ENCODE peak calls at places on chromosomes 12 and 14, in seven cellular contexts. One of them, this sample, is unnamed.

GRCh38 chr14:80164991-80165390 is 46.3 kb downstream of the DIO2 start:
- DNase-seq in aorta: no peak
- DNase-seq in HuH-7: no peak
- DNase-seq in NCI-H1105: no peak
- DNase-seq in M059J: peak; percentile 52
- DNase-seq in naive thymus-derived CD4-positive, alpha-beta T cell: no peak
- DNase-seq in uterus: no peak
- DNase-seq in this sample: no peak

GRCh38 chr14:35534130-35534883 is at the start of gene INSM2:
- DNase-seq in HuH-7: no peak
- DNase-seq in naive thymus-derived CD4-positive, alpha-beta T cell: peak; percentile 11
- DNase-seq in aorta: no peak
- DNase-seq in NCI-H1105: peak; percentile 41
- DNase-seq in M059J: peak; percentile 47
- DNase-seq in uterus: no peak
- DNase-seq in this sample: peak; percentile 68

GRCh38 chr12:2551514-2551913 is 243.3 kb upstream of the FKBP4 start:
- DNase-seq in uterus: no peak
- DNase-seq in NCI-H1105: no peak
- DNase-seq in HuH-7: no peak
- DNase-seq in aorta: no peak
- DNase-seq in M059J: no peak
- DNase-seq in naive thymus-derived CD4-positive, alpha-beta T cell: no peak
- DNase-seq in this sample: no peak

GRCh38 chr12:109679716-109680520 is 33.7 kb upstream of the FAM222A start:
- DNase-seq in uterus: no peak
- DNase-seq in naive thymus-derived CD4-positive, alpha-beta T cell: no peak
- DNase-seq in HuH-7: no peak
- DNase-seq in aorta: no peak
- DNase-seq in NCI-H1105: peak; percentile 53
- DNase-seq in M059J: no peak
- DNase-seq in this sample: no peak

GRCh38 chr14:64683264-64683663 is 21.0 kb upstream of the PLEKHG3 start:
- DNase-seq in uterus: no peak
- DNase-seq in M059J: no peak
- DNase-seq in aorta: no peak
- DNase-seq in HuH-7: no peak
- DNase-seq in naive thymus-derived CD4-positive, alpha-beta T cell: no peak
- DNase-seq in NCI-H1105: no peak
- DNase-seq in this sample: no peak

GRCh38 chr12:94266390-94266789 is 118.0 kb downstream of the PLXNC1 start:
- DNase-seq in NCI-H1105: no peak
- DNase-seq in aorta: peak; percentile 64
- DNase-seq in M059J: no peak
- DNase-seq in HuH-7: no peak
- DNase-seq in uterus: no peak
- DNase-seq in naive thymus-derived CD4-positive, alpha-beta T cell: no peak
- DNase-seq in this sample: no peak

GRCh38 chr14:50920482-50921225 is 23.6 kb downstream of the PYGL start:
- DNase-seq in M059J: peak; percentile 62
- DNase-seq in naive thymus-derived CD4-positive, alpha-beta T cell: no peak
- DNase-seq in HuH-7: no peak
- DNase-seq in NCI-H1105: no peak
- DNase-seq in uterus: no peak
- DNase-seq in aorta: no peak
- DNase-seq in this sample: peak; percentile 58

GRCh38 chr12:32312049-32312670 is 87.2 kb upstream of the FGD4 start:
- DNase-seq in HuH-7: peak; percentile 37
- DNase-seq in aorta: no peak
- DNase-seq in naive thymus-derived CD4-positive, alpha-beta T cell: peak; percentile 22
- DNase-seq in uterus: no peak
- DNase-seq in NCI-H1105: peak; percentile 5
- DNase-seq in M059J: peak; percentile 77
- DNase-seq in this sample: peak; percentile 36

GRCh38 chr12:54299515-54300266 is 1.1 kb downstream of the NFE2 start:
- DNase-seq in HuH-7: no peak
- DNase-seq in uterus: no peak
- DNase-seq in naive thymus-derived CD4-positive, alpha-beta T cell: no peak
- DNase-seq in NCI-H1105: no peak
- DNase-seq in aorta: no peak
- DNase-seq in M059J: peak; percentile 68
- DNase-seq in this sample: no peak

GRCh38 chr14:31964979-31965734 is 111.9 kb upstream of the ARHGAP5 start:
- DNase-seq in NCI-H1105: no peak
- DNase-seq in aorta: no peak
- DNase-seq in HuH-7: no peak
- DNase-seq in naive thymus-derived CD4-positive, alpha-beta T cell: no peak
- DNase-seq in uterus: peak; percentile 25
- DNase-seq in M059J: peak; percentile 41
- DNase-seq in this sample: peak; percentile 15

GRCh38 chr12:121534495-121535148 is 46.2 kb downstream of the KDM2B start:
- DNase-seq in aorta: no peak
- DNase-seq in M059J: no peak
- DNase-seq in NCI-H1105: no peak
- DNase-seq in naive thymus-derived CD4-positive, alpha-beta T cell: peak; percentile 87
- DNase-seq in HuH-7: no peak
- DNase-seq in uterus: no peak
- DNase-seq in this sample: no peak

GRCh38 chr14:99395904-99396530 is 84.6 kb downstream of the SETD3 start:
- DNase-seq in uterus: no peak
- DNase-seq in aorta: no peak
- DNase-seq in NCI-H1105: peak; percentile 88
- DNase-seq in HuH-7: no peak
- DNase-seq in naive thymus-derived CD4-positive, alpha-beta T cell: no peak
- DNase-seq in M059J: peak; percentile 82
- DNase-seq in this sample: peak; percentile 90

GRCh38 chr12:102883204-102883799 is 33.7 kb downstream of the PAH start:
- DNase-seq in HuH-7: peak; percentile 50
- DNase-seq in NCI-H1105: peak; percentile 16
- DNase-seq in M059J: peak; percentile 30
- DNase-seq in naive thymus-derived CD4-positive, alpha-beta T cell: no peak
- DNase-seq in aorta: no peak
- DNase-seq in uterus: peak; percentile 56
- DNase-seq in this sample: peak; percentile 59

GRCh38 chr12:94290353-94290752 is 142.0 kb downstream of the PLXNC1 start:
- DNase-seq in uterus: peak; percentile 28
- DNase-seq in aorta: no peak
- DNase-seq in HuH-7: no peak
- DNase-seq in NCI-H1105: no peak
- DNase-seq in naive thymus-derived CD4-positive, alpha-beta T cell: no peak
- DNase-seq in M059J: no peak
- DNase-seq in this sample: no peak

GRCh38 chr14:37592288-37593274 is 2.5 kb downstream of the FOXA1 start:
- DNase-seq in M059J: no peak
- DNase-seq in NCI-H1105: no peak
- DNase-seq in uterus: no peak
- DNase-seq in naive thymus-derived CD4-positive, alpha-beta T cell: no peak
- DNase-seq in aorta: no peak
- DNase-seq in HuH-7: peak; percentile 62
- DNase-seq in this sample: peak; percentile 71

GRCh38 chr14:63647696-63648410 is 6.2 kb upstream of the WDR89 start:
- DNase-seq in naive thymus-derived CD4-positive, alpha-beta T cell: no peak
- DNase-seq in aorta: no peak
- DNase-seq in HuH-7: no peak
- DNase-seq in M059J: no peak
- DNase-seq in NCI-H1105: no peak
- DNase-seq in uterus: no peak
- DNase-seq in this sample: no peak

GRCh38 chr12:27398466-27398865 is 48.1 kb upstream of the SMCO2 start:
- DNase-seq in HuH-7: no peak
- DNase-seq in uterus: no peak
- DNase-seq in aorta: no peak
- DNase-seq in M059J: no peak
- DNase-seq in naive thymus-derived CD4-positive, alpha-beta T cell: no peak
- DNase-seq in NCI-H1105: no peak
- DNase-seq in this sample: no peak

GRCh38 chr12:14618990-14619389 is 51.3 kb upstream of the PLBD1 start:
- DNase-seq in M059J: peak; percentile 26
- DNase-seq in HuH-7: no peak
- DNase-seq in naive thymus-derived CD4-positive, alpha-beta T cell: no peak
- DNase-seq in uterus: no peak
- DNase-seq in NCI-H1105: no peak
- DNase-seq in aorta: no peak
- DNase-seq in this sample: peak; percentile 4

GRCh38 chr14:60807247-60807646 is 72.7 kb downstream of the MNAT1 start:
- DNase-seq in M059J: no peak
- DNase-seq in aorta: no peak
- DNase-seq in HuH-7: no peak
- DNase-seq in uterus: no peak
- DNase-seq in naive thymus-derived CD4-positive, alpha-beta T cell: no peak
- DNase-seq in NCI-H1105: no peak
- DNase-seq in this sample: no peak

GRCh38 chr14:59997496-59997895 is 77.6 kb downstream of the LRRC9 start:
- DNase-seq in aorta: no peak
- DNase-seq in HuH-7: no peak
- DNase-seq in NCI-H1105: peak; percentile 21
- DNase-seq in M059J: peak; percentile 1
- DNase-seq in uterus: no peak
- DNase-seq in naive thymus-derived CD4-positive, alpha-beta T cell: no peak
- DNase-seq in this sample: no peak

GRCh38 chr14:76806446-76806845 is 6.2 kb downstream of the ANGEL1 start:
- DNase-seq in naive thymus-derived CD4-positive, alpha-beta T cell: no peak
- DNase-seq in NCI-H1105: no peak
- DNase-seq in uterus: no peak
- DNase-seq in aorta: no peak
- DNase-seq in M059J: no peak
- DNase-seq in HuH-7: no peak
- DNase-seq in this sample: no peak

GRCh38 chr12:3536096-3536875 is 45.3 kb downstream of the PRMT8 start:
- DNase-seq in naive thymus-derived CD4-positive, alpha-beta T cell: no peak
- DNase-seq in NCI-H1105: no peak
- DNase-seq in aorta: no peak
- DNase-seq in HuH-7: no peak
- DNase-seq in M059J: no peak
- DNase-seq in uterus: no peak
- DNase-seq in this sample: no peak

GRCh38 chr12:13801543-13801942 is 179.9 kb downstream of the GRIN2B start:
- DNase-seq in naive thymus-derived CD4-positive, alpha-beta T cell: no peak
- DNase-seq in HuH-7: no peak
- DNase-seq in uterus: no peak
- DNase-seq in M059J: no peak
- DNase-seq in NCI-H1105: no peak
- DNase-seq in aorta: no peak
- DNase-seq in this sample: no peak

GRCh38 chr12:50005150-50005549 is 20.1 kb downstream of the RACGAP1 start:
- DNase-seq in M059J: no peak
- DNase-seq in uterus: no peak
- DNase-seq in aorta: no peak
- DNase-seq in HuH-7: no peak
- DNase-seq in naive thymus-derived CD4-positive, alpha-beta T cell: no peak
- DNase-seq in NCI-H1105: no peak
- DNase-seq in this sample: no peak

GRCh38 chr12:32605326-32606095 is 73.6 kb upstream of the DNM1L start:
- DNase-seq in aorta: no peak
- DNase-seq in M059J: no peak
- DNase-seq in uterus: no peak
- DNase-seq in naive thymus-derived CD4-positive, alpha-beta T cell: no peak
- DNase-seq in HuH-7: no peak
- DNase-seq in NCI-H1105: no peak
- DNase-seq in this sample: no peak

GRCh38 chr14:29553427-29553826 is 374.2 kb downstream of the PRKD1 start:
- DNase-seq in naive thymus-derived CD4-positive, alpha-beta T cell: no peak
- DNase-seq in aorta: no peak
- DNase-seq in M059J: no peak
- DNase-seq in HuH-7: no peak
- DNase-seq in uterus: no peak
- DNase-seq in NCI-H1105: no peak
- DNase-seq in this sample: no peak

GRCh38 chr12:46585854-46586621 is 213.5 kb upstream of the SLC38A2 start:
- DNase-seq in NCI-H1105: peak; percentile 73
- DNase-seq in M059J: peak; percentile 54
- DNase-seq in uterus: no peak
- DNase-seq in naive thymus-derived CD4-positive, alpha-beta T cell: peak; percentile 33
- DNase-seq in aorta: peak; percentile 47
- DNase-seq in HuH-7: no peak
- DNase-seq in this sample: peak; percentile 84

GRCh38 chr12:101855364-101855884 is 22.0 kb upstream of the DRAM1 start:
- DNase-seq in NCI-H1105: no peak
- DNase-seq in naive thymus-derived CD4-positive, alpha-beta T cell: no peak
- DNase-seq in M059J: no peak
- DNase-seq in uterus: no peak
- DNase-seq in aorta: no peak
- DNase-seq in HuH-7: no peak
- DNase-seq in this sample: no peak

GRCh38 chr14:43790681-43791080 is 716.4 kb downstream of the FSCB start:
- DNase-seq in M059J: no peak
- DNase-seq in aorta: no peak
- DNase-seq in naive thymus-derived CD4-positive, alpha-beta T cell: no peak
- DNase-seq in HuH-7: no peak
- DNase-seq in NCI-H1105: no peak
- DNase-seq in uterus: no peak
- DNase-seq in this sample: peak; percentile 7

GRCh38 chr12:69872804-69873203 is 47.8 kb downstream of the MYRFL start:
- DNase-seq in naive thymus-derived CD4-positive, alpha-beta T cell: no peak
- DNase-seq in M059J: no peak
- DNase-seq in aorta: no peak
- DNase-seq in uterus: no peak
- DNase-seq in HuH-7: no peak
- DNase-seq in NCI-H1105: no peak
- DNase-seq in this sample: no peak

GRCh38 chr12:45503887-45504286 is 225.6 kb upstream of the ARID2 start:
- DNase-seq in uterus: no peak
- DNase-seq in aorta: no peak
- DNase-seq in HuH-7: no peak
- DNase-seq in M059J: no peak
- DNase-seq in NCI-H1105: no peak
- DNase-seq in naive thymus-derived CD4-positive, alpha-beta T cell: no peak
- DNase-seq in this sample: no peak

GRCh38 chr12:4997939-4998338 is 45.7 kb upstream of the KCNA5 start:
- DNase-seq in aorta: peak; percentile 85
- DNase-seq in HuH-7: no peak
- DNase-seq in M059J: peak; percentile 94
- DNase-seq in uterus: peak; percentile 42
- DNase-seq in NCI-H1105: no peak
- DNase-seq in naive thymus-derived CD4-positive, alpha-beta T cell: no peak
- DNase-seq in this sample: peak; percentile 93

This sample was measured in Daoy.